ENCODE peak calls at places on chromosomes 16 and 17, in eight cellular contexts. One of them, this sample, is unnamed.

GRCh38 chr17:33893192-33893591 is 361.9 kb upstream of the CCL2 start:
- DNase-seq in caudate nucleus: no peak
- DNase-seq in activated T-cell treated with anti-CD3 and anti-CD28 coated beads for 1 hour: no peak
- DNase-seq in T-helper 1 cell: no peak
- DNase-seq in lung: no peak
- DNase-seq in endothelial cell: no peak
- DNase-seq in GM19239: no peak
- DNase-seq in activated naive CD8-positive, alpha-beta T cell treated with anti-CD3 and anti-CD28 coated beads for 36 hours: no peak
- DNase-seq in this sample: no peak

GRCh38 chr17:77388384-77389306 is 247.9 kb downstream of the SEC14L1 start:
- DNase-seq in GM19239: no peak
- DNase-seq in lung: no peak
- DNase-seq in T-helper 1 cell: no peak
- DNase-seq in activated naive CD8-positive, alpha-beta T cell treated with anti-CD3 and anti-CD28 coated beads for 36 hours: no peak
- DNase-seq in activated T-cell treated with anti-CD3 and anti-CD28 coated beads for 1 hour: no peak
- DNase-seq in endothelial cell: no peak
- DNase-seq in caudate nucleus: no peak
- DNase-seq in this sample: no peak

GRCh38 chr16:67086829-67087228 is 22.9 kb upstream of the PHAF1 start:
- DNase-seq in caudate nucleus: no peak
- DNase-seq in activated naive CD8-positive, alpha-beta T cell treated with anti-CD3 and anti-CD28 coated beads for 36 hours: no peak
- DNase-seq in endothelial cell: no peak
- DNase-seq in GM19239: no peak
- DNase-seq in activated T-cell treated with anti-CD3 and anti-CD28 coated beads for 1 hour: no peak
- DNase-seq in lung: no peak
- DNase-seq in T-helper 1 cell: no peak
- DNase-seq in this sample: no peak

GRCh38 chr16:57651344-57652333 is 16.5 kb upstream of the ADGRG3 start:
- DNase-seq in activated T-cell treated with anti-CD3 and anti-CD28 coated beads for 1 hour: no peak
- DNase-seq in activated naive CD8-positive, alpha-beta T cell treated with anti-CD3 and anti-CD28 coated beads for 36 hours: no peak
- DNase-seq in caudate nucleus: peak
- DNase-seq in endothelial cell: no peak
- DNase-seq in lung: no peak
- DNase-seq in GM19239: no peak
- DNase-seq in T-helper 1 cell: peak
- DNase-seq in this sample: no peak

GRCh38 chr16:19073344-19073743 is 5.9 kb downstream of the COQ7 start:
- DNase-seq in activated T-cell treated with anti-CD3 and anti-CD28 coated beads for 1 hour: no peak
- DNase-seq in activated naive CD8-positive, alpha-beta T cell treated with anti-CD3 and anti-CD28 coated beads for 36 hours: no peak
- DNase-seq in T-helper 1 cell: no peak
- DNase-seq in GM19239: no peak
- DNase-seq in endothelial cell: no peak
- DNase-seq in caudate nucleus: no peak
- DNase-seq in lung: no peak
- DNase-seq in this sample: no peak

GRCh38 chr16:17266606-17267313 is 204.0 kb downstream of the XYLT1 start:
- DNase-seq in lung: no peak
- DNase-seq in activated naive CD8-positive, alpha-beta T cell treated with anti-CD3 and anti-CD28 coated beads for 36 hours: no peak
- DNase-seq in GM19239: no peak
- DNase-seq in T-helper 1 cell: no peak
- DNase-seq in endothelial cell: no peak
- DNase-seq in caudate nucleus: peak
- DNase-seq in activated T-cell treated with anti-CD3 and anti-CD28 coated beads for 1 hour: no peak
- DNase-seq in this sample: peak

GRCh38 chr17:36592711-36593321 is 1.1 kb downstream of the DHRS11 start:
- DNase-seq in T-helper 1 cell: no peak
- DNase-seq in GM19239: no peak
- DNase-seq in caudate nucleus: no peak
- DNase-seq in lung: no peak
- DNase-seq in activated naive CD8-positive, alpha-beta T cell treated with anti-CD3 and anti-CD28 coated beads for 36 hours: no peak
- DNase-seq in endothelial cell: no peak
- DNase-seq in activated T-cell treated with anti-CD3 and anti-CD28 coated beads for 1 hour: no peak
- DNase-seq in this sample: no peak

GRCh38 chr17:76678330-76678729 is 32.4 kb downstream of the MXRA7 start:
- DNase-seq in GM19239: no peak
- DNase-seq in caudate nucleus: no peak
- DNase-seq in activated T-cell treated with anti-CD3 and anti-CD28 coated beads for 1 hour: peak
- DNase-seq in activated naive CD8-positive, alpha-beta T cell treated with anti-CD3 and anti-CD28 coated beads for 36 hours: peak
- DNase-seq in lung: no peak
- DNase-seq in T-helper 1 cell: peak
- DNase-seq in endothelial cell: no peak
- DNase-seq in this sample: no peak

GRCh38 chr16:19316846-19317245 is 31.3 kb downstream of the CLEC19A start:
- DNase-seq in caudate nucleus: no peak
- DNase-seq in activated naive CD8-positive, alpha-beta T cell treated with anti-CD3 and anti-CD28 coated beads for 36 hours: no peak
- DNase-seq in lung: no peak
- DNase-seq in activated T-cell treated with anti-CD3 and anti-CD28 coated beads for 1 hour: no peak
- DNase-seq in endothelial cell: no peak
- DNase-seq in GM19239: no peak
- DNase-seq in T-helper 1 cell: no peak
- DNase-seq in this sample: no peak

GRCh38 chr16:1990336-1991134 is 765 bp downstream of the SYNGR3 start:
- DNase-seq in endothelial cell: no peak
- DNase-seq in T-helper 1 cell: peak
- DNase-seq in GM19239: no peak
- DNase-seq in lung: no peak
- DNase-seq in activated naive CD8-positive, alpha-beta T cell treated with anti-CD3 and anti-CD28 coated beads for 36 hours: peak
- DNase-seq in caudate nucleus: no peak
- DNase-seq in activated T-cell treated with anti-CD3 and anti-CD28 coated beads for 1 hour: no peak
- DNase-seq in this sample: no peak

GRCh38 chr17:12958786-12959185 is 59.0 kb downstream of the ELAC2 start:
- DNase-seq in endothelial cell: no peak
- DNase-seq in GM19239: no peak
- DNase-seq in lung: no peak
- DNase-seq in T-helper 1 cell: no peak
- DNase-seq in caudate nucleus: peak
- DNase-seq in activated naive CD8-positive, alpha-beta T cell treated with anti-CD3 and anti-CD28 coated beads for 36 hours: no peak
- DNase-seq in activated T-cell treated with anti-CD3 and anti-CD28 coated beads for 1 hour: no peak
- DNase-seq in this sample: no peak

GRCh38 chr16:14606102-14606501 is 24.0 kb downstream of the PARN start:
- DNase-seq in activated T-cell treated with anti-CD3 and anti-CD28 coated beads for 1 hour: no peak
- DNase-seq in GM19239: no peak
- DNase-seq in endothelial cell: no peak
- DNase-seq in lung: no peak
- DNase-seq in T-helper 1 cell: no peak
- DNase-seq in activated naive CD8-positive, alpha-beta T cell treated with anti-CD3 and anti-CD28 coated beads for 36 hours: no peak
- DNase-seq in caudate nucleus: no peak
- DNase-seq in this sample: no peak

GRCh38 chr16:3625911-3626732 is 14.7 kb upstream of the SLX4 start:
- DNase-seq in T-helper 1 cell: peak
- DNase-seq in caudate nucleus: no peak
- DNase-seq in endothelial cell: no peak
- DNase-seq in activated T-cell treated with anti-CD3 and anti-CD28 coated beads for 1 hour: no peak
- DNase-seq in lung: no peak
- DNase-seq in GM19239: no peak
- DNase-seq in activated naive CD8-positive, alpha-beta T cell treated with anti-CD3 and anti-CD28 coated beads for 36 hours: no peak
- DNase-seq in this sample: no peak

GRCh38 chr16:66902648-66903543 is 15.8 kb downstream of the CDH16 start:
- DNase-seq in lung: no peak
- DNase-seq in activated T-cell treated with anti-CD3 and anti-CD28 coated beads for 1 hour: no peak
- DNase-seq in endothelial cell: no peak
- DNase-seq in caudate nucleus: no peak
- DNase-seq in activated naive CD8-positive, alpha-beta T cell treated with anti-CD3 and anti-CD28 coated beads for 36 hours: no peak
- DNase-seq in GM19239: no peak
- DNase-seq in T-helper 1 cell: no peak
- DNase-seq in this sample: no peak

GRCh38 chr17:75898791-75899190 is 2.0 kb upstream of the TRIM65 start:
- DNase-seq in activated T-cell treated with anti-CD3 and anti-CD28 coated beads for 1 hour: no peak
- DNase-seq in lung: no peak
- DNase-seq in caudate nucleus: no peak
- DNase-seq in activated naive CD8-positive, alpha-beta T cell treated with anti-CD3 and anti-CD28 coated beads for 36 hours: no peak
- DNase-seq in T-helper 1 cell: no peak
- DNase-seq in GM19239: no peak
- DNase-seq in endothelial cell: no peak
- DNase-seq in this sample: no peak

GRCh38 chr16:47571711-47572110 is 110.6 kb downstream of the PHKB start:
- DNase-seq in lung: no peak
- DNase-seq in activated T-cell treated with anti-CD3 and anti-CD28 coated beads for 1 hour: no peak
- DNase-seq in GM19239: no peak
- DNase-seq in T-helper 1 cell: no peak
- DNase-seq in activated naive CD8-positive, alpha-beta T cell treated with anti-CD3 and anti-CD28 coated beads for 36 hours: no peak
- DNase-seq in caudate nucleus: no peak
- DNase-seq in endothelial cell: no peak
- DNase-seq in this sample: no peak

GRCh38 chr17:74943808-74944522 is 8.3 kb downstream of the OTOP3 start:
- DNase-seq in activated naive CD8-positive, alpha-beta T cell treated with anti-CD3 and anti-CD28 coated beads for 36 hours: no peak
- DNase-seq in T-helper 1 cell: no peak
- DNase-seq in lung: no peak
- DNase-seq in activated T-cell treated with anti-CD3 and anti-CD28 coated beads for 1 hour: no peak
- DNase-seq in caudate nucleus: peak
- DNase-seq in GM19239: no peak
- DNase-seq in endothelial cell: no peak
- DNase-seq in this sample: no peak